ENCODE peak calls at places on chromosome 14, in six cellular contexts. O is fibroblast of villous mesenchyme, Z is Peyer's patch, C is HL-60, A is left ventricle myocardium inferior, I is lower lobe of right lung. R is an unnamed sample.

GRCh38 chr14:92656306-92656705 is 92.1 kb downstream of the LGMN start:
- DNase-seq in O (no peak), Z (no peak), C (no peak), A (no peak), I (no peak), R (no peak)

GRCh38 chr14:79842270-79842669 is 369.0 kb downstream of the DIO2 start:
- DNase-seq in O (peak), Z (no peak), C (no peak), A (peak), I (no peak), R (peak)

GRCh38 chr14:92502541-92503286 is 10.9 kb upstream of the RIN3 start:
- DNase-seq in O (no peak), Z (peak), C (no peak), A (no peak), I (no peak), R (no peak)

GRCh38 chr14:21965042-21965441 is 291.4 kb upstream of the OR4E1 start:
- DNase-seq in O (no peak), Z (peak), C (no peak), A (no peak), I (no peak), R (no peak)

GRCh38 chr14:51488569-51489220 is 163.0 kb upstream of the FRMD6 start:
- DNase-seq in O (no peak), Z (no peak), C (no peak), A (no peak), I (no peak), R (no peak)

GRCh38 chr14:62313228-62313627 is 551.0 kb downstream of the SNAPC1 start:
- DNase-seq in O (no peak), Z (no peak), C (no peak), A (no peak), I (no peak), R (no peak)

GRCh38 chr14:71321556-71322315 is 414.5 kb downstream of the PCNX1 start:
- DNase-seq in O (peak), Z (no peak), C (no peak), A (no peak), I (no peak), R (peak)

GRCh38 chr14:76480426-76480825 is 104.5 kb downstream of the ESRRB start:
- DNase-seq in O (no peak), Z (no peak), C (no peak), A (no peak), I (no peak), R (no peak)

GRCh38 chr14:86035882-86036281 is 505.9 kb downstream of the FLRT2 start:
- DNase-seq in O (peak), Z (no peak), C (peak), A (no peak), I (no peak), R (no peak)

GRCh38 chr14:97350894-97351713 is 553.9 kb downstream of the VRK1 start:
- DNase-seq in O (no peak), Z (no peak), C (no peak), A (no peak), I (no peak), R (no peak)

GRCh38 chr14:44369401-44370123 is 137.5 kb downstream of the FSCB start:
- DNase-seq in O (no peak), Z (no peak), C (no peak), A (no peak), I (no peak), R (no peak)
- TF ChIP-seq CTCF in O (no peak), Z (peak), C (no peak), A (no peak), I (no peak), R (no peak)

DNA sequence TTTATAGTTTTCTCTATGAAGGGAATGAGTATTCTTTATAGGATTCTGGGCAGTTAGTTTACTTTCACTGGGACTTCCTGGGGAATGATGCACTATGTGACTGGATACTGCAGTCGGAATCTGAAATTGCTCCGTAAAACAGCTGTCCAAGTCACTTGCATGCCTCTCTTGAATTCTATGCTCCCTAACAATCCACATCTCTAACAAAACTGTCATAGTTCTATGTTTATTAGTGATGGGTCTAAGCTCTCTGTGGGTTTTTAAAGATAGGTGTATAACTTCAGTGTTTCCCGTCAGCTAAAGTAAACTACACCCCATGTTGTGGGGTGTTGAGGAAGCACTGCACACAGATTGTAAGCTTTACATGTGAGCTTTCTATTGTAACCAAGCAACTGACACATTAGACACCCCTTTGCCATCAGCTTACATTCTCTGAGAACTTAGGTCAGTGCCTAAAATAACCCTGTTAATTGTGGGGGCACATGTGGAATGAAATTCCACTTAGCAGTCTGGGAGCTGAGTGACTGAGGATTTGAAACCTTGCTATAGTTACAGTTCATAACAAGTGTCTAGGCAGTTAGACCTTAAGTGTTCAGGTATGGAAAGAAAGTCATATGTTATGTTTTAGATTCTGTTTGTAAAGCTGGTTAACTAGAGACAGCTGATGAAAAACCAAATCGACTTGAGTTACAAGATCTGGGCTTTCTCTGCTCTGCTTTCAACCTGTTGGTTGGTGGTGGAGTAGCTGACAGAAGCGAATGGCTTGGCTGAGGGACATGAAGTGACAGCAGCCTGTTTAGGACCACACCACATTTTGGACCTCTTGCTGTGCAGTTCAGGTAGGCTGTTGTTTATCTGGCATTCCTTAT is 165.7 kb downstream of the AKAP6 start:
- DNase-seq in O (peak), Z (no peak), C (no peak), A (no peak), I (no peak), R (no peak)
- H3K4me3 ChIP-seq in O (no peak), Z (no peak), C (no peak), A (peak), I (no peak), R (no peak)

GRCh38 chr14:65827520-65827919 is 415.0 kb downstream of the FUT8 start:
- DNase-seq in O (no peak), Z (no peak), C (no peak), A (no peak), I (no peak), R (no peak)

GRCh38 chr14:65824978-65825299 is 412.4 kb downstream of the FUT8 start:
- DNase-seq in O (no peak), Z (no peak), C (no peak), A (no peak), I (no peak), R (no peak)

GRCh38 chr14:65826946-65827345 is 414.4 kb downstream of the FUT8 start:
- DNase-seq in O (no peak), Z (no peak), C (no peak), A (no peak), I (no peak), R (no peak)

GRCh38 chr14:65821224-65821753 is 408.8 kb downstream of the FUT8 start:
- DNase-seq in O (no peak), Z (no peak), C (no peak), A (no peak), I (no peak), R (no peak)

DNA sequence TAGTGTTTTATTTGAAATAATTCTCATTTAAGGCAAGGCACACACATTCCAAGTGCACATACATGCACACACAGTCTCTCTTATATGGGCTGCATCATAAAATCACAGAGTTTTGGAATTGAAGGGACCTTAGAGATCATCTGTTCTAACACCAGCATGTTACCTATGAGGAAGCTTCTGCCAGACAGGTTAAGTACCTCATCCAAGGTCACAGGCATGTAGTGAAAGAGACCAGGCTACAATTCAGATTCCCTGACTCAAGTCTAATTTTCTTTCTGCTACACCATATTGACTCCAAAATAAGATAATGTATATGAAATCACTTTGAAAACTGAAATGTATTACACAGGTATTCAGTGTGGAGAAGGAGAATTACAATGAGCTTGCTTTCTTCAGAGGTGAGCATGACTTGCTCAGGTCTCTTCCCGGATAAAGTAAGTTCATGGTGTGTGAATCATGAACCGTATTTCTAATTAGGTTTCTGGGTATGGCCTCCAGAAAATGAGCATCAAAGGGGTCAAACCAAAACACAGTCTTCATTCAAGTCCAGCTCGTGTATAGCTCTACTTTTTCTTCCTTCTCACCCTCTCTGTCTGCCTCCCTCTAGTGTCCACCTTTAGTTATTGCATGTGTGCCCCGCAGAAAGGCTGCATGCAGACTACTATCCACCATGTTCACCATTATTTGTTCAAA is 411.9 kb downstream of the FUT8 start:
- DNase-seq in O (peak), Z (peak), C (peak), A (no peak), I (no peak), R (peak)
- TF ChIP-seq CTCF in O (peak), Z (peak), C (peak), A (peak), I (peak), R (peak)

GRCh38 chr14:90562652-90563051 is 165.8 kb downstream of the CALM1 start:
- DNase-seq in O (no peak), Z (no peak), C (no peak), A (no peak), I (no peak), R (no peak)

GRCh38 chr14:90561920-90562319 is 165.1 kb downstream of the CALM1 start:
- DNase-seq in O (no peak), Z (no peak), C (no peak), A (no peak), I (no peak), R (no peak)

GRCh38 chr14:90560529-90560928 is 163.7 kb downstream of the CALM1 start:
- DNase-seq in O (no peak), Z (no peak), C (no peak), A (no peak), I (no peak), R (no peak)

GRCh38 chr14:90559811-90560492 is 163.1 kb downstream of the CALM1 start:
- DNase-seq in O (no peak), Z (no peak), C (no peak), A (no peak), I (no peak), R (no peak)

GRCh38 chr14:90561031-90561430 is 164.2 kb downstream of the CALM1 start:
- DNase-seq in O (no peak), Z (no peak), C (no peak), A (no peak), I (no peak), R (no peak)
- H3K4me3 ChIP-seq in O (no peak), Z (no peak), C (no peak), A (no peak), I (no peak), R (no peak)

GRCh38 chr14:100376751-100377171 is 53.6 kb downstream of the SLC25A47 start:
- DNase-seq in O (peak), Z (no peak), C (peak), A (no peak), I (no peak), R (no peak)
- TF ChIP-seq CTCF in O (peak), Z (no peak), C (no peak), A (no peak), I (no peak), R (no peak)

GRCh38 chr14:104989236-104989950 is 3.8 kb downstream of the CLBA1 start:
- DNase-seq in O (no peak), Z (no peak), C (no peak), A (no peak), I (no peak), R (no peak)
- H3K4me3 ChIP-seq in O (no peak), Z (no peak), C (no peak), A (no peak), I (no peak), R (no peak)

GRCh38 chr14:73287071-73287470 is 49.8 kb downstream of the PAPLN start:
- DNase-seq in O (no peak), Z (no peak), C (no peak), A (no peak), I (no peak), R (no peak)

GRCh38 chr14:73283592-73284379 is 46.5 kb downstream of the PAPLN start:
- DNase-seq in O (peak), Z (no peak), C (no peak), A (no peak), I (no peak), R (peak)

GRCh38 chr14:73285979-73286378 is 48.7 kb downstream of the PAPLN start:
- DNase-seq in O (no peak), Z (no peak), C (no peak), A (no peak), I (no peak), R (no peak)

GRCh38 chr14:73289308-73289707 is 52.0 kb downstream of the PAPLN start:
- DNase-seq in O (no peak), Z (no peak), C (no peak), A (no peak), I (no peak), R (no peak)

GRCh38 chr14:73286598-73286997 is 49.3 kb downstream of the PAPLN start:
- DNase-seq in O (no peak), Z (no peak), C (no peak), A (no peak), I (no peak), R (no peak)
- TF ChIP-seq CTCF in O (no peak), Z (no peak), C (no peak), A (no peak), I (no peak), R (no peak)

DNA sequence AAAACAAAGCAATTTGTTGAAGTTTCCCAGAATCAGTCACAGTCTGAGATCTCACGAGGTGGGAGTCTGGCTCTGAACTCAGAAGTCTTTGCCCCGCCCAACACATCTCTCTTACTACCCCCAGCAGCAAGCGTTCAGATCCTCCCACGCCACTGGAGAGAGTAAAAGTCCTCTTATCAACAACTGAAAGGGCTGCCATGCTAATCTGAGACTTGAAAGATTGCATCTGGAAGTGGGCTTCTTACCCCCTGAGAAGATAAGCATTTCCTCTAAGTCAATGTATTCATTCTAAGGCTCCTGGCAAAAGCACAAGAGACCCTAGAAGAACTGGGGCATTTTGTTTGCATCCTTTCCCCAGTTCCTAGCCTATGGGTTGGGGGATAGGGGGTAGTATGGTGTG is 34.1 kb upstream of the STON2 start:
- DNase-seq in O (no peak), Z (no peak), C (no peak), A (no peak), I (no peak), R (no peak)
- H3K4me3 ChIP-seq in O (no peak), Z (no peak), C (no peak), A (peak), I (no peak), R (no peak)

R was measured in astrocyte of the spinal cord.